ENCODE peak calls at places on chromosomes 6 and 20, in six cellular contexts. T, V, Q, N, G and L are unnamed samples.

GRCh38 chr20:3805594-3806264 is 9.6 kb downstream of the CDC25B start:
- DNase-seq in G (peak), Q (no peak), T (no peak), V (no peak), N (no peak), L (peak)

GRCh38 chr20:17854307-17854903 is 114.2 kb downstream of the SNX5 start:
- DNase-seq in G (peak), V (no peak), T (no peak), Q (peak), N (no peak), L (peak)

GRCh38 chr20:11195899-11196558 is 522.2 kb upstream of the JAG1 start:
- DNase-seq in V (no peak), T (no peak), N (no peak), Q (no peak), G (peak), L (peak)

GRCh38 chr6:44456966-44457292 is 69.4 kb downstream of the CDC5L start:
- DNase-seq in V (no peak), N (no peak), G (no peak), Q (no peak), T (no peak), L (no peak)

GRCh38 chr6:103183831-103184411 is 1675.8 kb downstream of the HACE1 start:
- DNase-seq in N (no peak), V (no peak), Q (peak), G (peak), T (no peak), L (no peak)

GRCh38 chr6:105867280-105867679 is 218.9 kb upstream of the PRDM1 start:
- DNase-seq in T (no peak), N (no peak), Q (no peak), V (no peak), G (no peak), L (no peak)

GRCh38 chr20:46255440-46256104 is 52.7 kb downstream of the CDH22 start:
- DNase-seq in T (no peak), N (no peak), G (peak), Q (peak), V (peak), L (peak)

GRCh38 chr6:17354700-17355403 is 38.5 kb upstream of the CAP2 start:
- DNase-seq in V (no peak), N (no peak), Q (no peak), G (peak), T (no peak), L (no peak)

GRCh38 chr20:40488401-40488800 is 200.6 kb downstream of the MAFB start:
- DNase-seq in Q (no peak), N (no peak), G (peak), V (no peak), T (no peak), L (no peak)

GRCh38 chr6:16337280-16337975 is 99.0 kb downstream of the GMPR start:
- DNase-seq in G (no peak), Q (peak), N (no peak), T (no peak), V (peak), L (peak)

GRCh38 chr20:62027116-62027515 is 38.6 kb downstream of the TAF4 start:
- DNase-seq in Q (no peak), V (no peak), N (no peak), T (no peak), G (no peak), L (peak)

GRCh38 chr6:127879685-127880084 is 21.2 kb downstream of the THEMIS start:
- DNase-seq in G (no peak), T (no peak), Q (peak), N (no peak), V (no peak), L (peak)

GRCh38 chr6:43200541-43200940 is 18.5 kb downstream of the CUL9 start:
- DNase-seq in G (no peak), Q (no peak), V (no peak), T (no peak), N (no peak), L (no peak)

GRCh38 chr20:19885981-19886665 is 128.1 kb downstream of the RIN2 start:
- DNase-seq in G (peak), Q (peak), T (no peak), N (no peak), V (peak), L (peak)

GRCh38 chr20:25421107-25421506 is 13.6 kb downstream of the GINS1 start:
- DNase-seq in N (no peak), G (no peak), Q (no peak), T (no peak), V (no peak), L (no peak)

GRCh38 chr20:40275738-40276137 is 413.3 kb downstream of the MAFB start:
- DNase-seq in V (no peak), Q (no peak), N (no peak), T (no peak), G (no peak), L (no peak)

GRCh38 chr6:168906251-168906845 is 347.3 kb downstream of the THBS2 start:
- DNase-seq in G (no peak), V (no peak), T (no peak), Q (no peak), N (no peak), L (no peak)

GRCh38 chr6:107763959-107764358 is 60.2 kb downstream of the SCML4 start:
- DNase-seq in Q (no peak), N (no peak), G (peak), T (no peak), V (no peak), L (peak)

GRCh38 chr20:49078310-49078709 is 32.2 kb downstream of the CSE1L start:
- DNase-seq in T (no peak), G (no peak), Q (no peak), V (no peak), N (no peak), L (no peak)

GRCh38 chr20:24477831-24478547 is 8.6 kb downstream of the SYNDIG1 start:
- DNase-seq in T (no peak), V (no peak), G (no peak), N (no peak), Q (no peak), L (no peak)

GRCh38 chr6:25369450-25370086 is 90.4 kb downstream of the CARMIL1 start:
- DNase-seq in T (no peak), Q (peak), N (no peak), V (no peak), G (no peak), L (no peak)

GRCh38 chr20:44990425-44990824 is 24.1 kb downstream of the STK4 start:
- DNase-seq in T (no peak), G (no peak), Q (no peak), V (no peak), N (peak), L (peak)

GRCh38 chr20:32483351-32484220 is 101.5 kb downstream of the NOL4L start:
- DNase-seq in T (peak), N (no peak), V (peak), G (peak), Q (peak), L (peak)

GRCh38 chr6:137390264-137390787 is 103.9 kb downstream of the OLIG3 start:
- DNase-seq in Q (peak), G (no peak), T (no peak), N (no peak), V (no peak), L (no peak)

GRCh38 chr6:130743175-130743574 is 84.0 kb upstream of the SMLR1 start:
- DNase-seq in N (no peak), G (no peak), T (no peak), Q (no peak), V (no peak), L (no peak)

GRCh38 chr6:20699402-20699801 is 165.1 kb downstream of the CDKAL1 start:
- DNase-seq in G (no peak), V (no peak), Q (peak), N (no peak), T (no peak), L (no peak)